ENCODE peak calls at places on chromosomes 2 and 18, in eight cellular contexts. K is stomach, X is tibial artery, L is thoracic aorta, Q is cardiac muscle cell, Z is A673, V is uterus, A is body of pancreas. I is an unnamed sample. For H3K4me1, the result is how much of the 10 kb centered on the place peaks cover.

GRCh38 chr2:33476100-33476792 is at the start of gene RASGRP3:
- DNase-seq in Z (peak), K (peak), V (peak), Q (peak), X (peak), A (peak), L (peak), I (peak)

GRCh38 chr18:48133675-48134251 is 203.3 kb upstream of the SMAD2 start:
- DNase-seq in Z (no peak), V (peak), Q (no peak), X (no peak), K (peak), A (no peak), L (no peak), I (no peak)

GRCh38 chr2:226730487-226730886 is 69.1 kb downstream of the IRS1 start:
- DNase-seq in L (no peak), Q (peak), V (no peak), K (no peak), X (no peak), Z (no peak), A (peak), I (no peak)

GRCh38 chr2:121152861-121153260 is 132.1 kb downstream of the TFCP2L1 start:
- DNase-seq in V (no peak), Q (no peak), Z (no peak), X (no peak), K (no peak), L (no peak), A (no peak), I (no peak)

GRCh38 chr18:48213791-48214190 is 195.4 kb downstream of the ZBTB7C start:
- DNase-seq in A (no peak), Z (no peak), Q (no peak), V (no peak), K (no peak), L (no peak), X (no peak), I (no peak)

GRCh38 chr2:215619022-215619958 is 183.4 kb upstream of the FN1 start:
- DNase-seq in Z (peak), A (no peak), V (no peak), Q (peak), L (no peak), K (no peak), X (no peak), I (no peak)

GRCh38 chr2:20633794-20634259 is 17.1 kb downstream of the HS1BP3 start:
- DNase-seq in Z (no peak), L (no peak), K (peak), Q (no peak), V (no peak), X (no peak), A (peak), I (peak)

GRCh38 chr2:28188436-28188835 is 204.2 kb upstream of the FOSL2 start:
- DNase-seq in Z (no peak), X (no peak), A (no peak), V (no peak), Q (no peak), K (no peak), L (no peak), I (no peak)

GRCh38 chr2:109193807-109194702 is 65.0 kb downstream of the SH3RF3 start:
- DNase-seq in V (no peak), Q (no peak), X (no peak), K (no peak), A (no peak), L (no peak), Z (no peak), I (no peak)

GRCh38 chr18:70036771-70037452 is 89.2 kb upstream of the CD226 start:
- DNase-seq in K (no peak), Z (no peak), X (no peak), V (no peak), L (no peak), Q (no peak), A (no peak), I (no peak)

GRCh38 chr2:217001740-217002139 is 141.9 kb upstream of the TNP1 start:
- DNase-seq in Z (no peak), V (no peak), X (no peak), A (no peak), Q (no peak), L (no peak), K (no peak), I (no peak)

GRCh38 chr2:127097471-127097765 is 9.5 kb downstream of the BIN1 start:
- DNase-seq in Z (no peak), X (no peak), A (no peak), V (no peak), K (no peak), L (no peak), Q (no peak), I (peak)

GRCh38 chr18:58496231-58496630 is 132.7 kb downstream of the ALPK2 start:
- DNase-seq in A (no peak), V (no peak), X (no peak), L (no peak), Z (no peak), K (no peak), Q (no peak), I (no peak)

GRCh38 chr2:200274116-200275075 is 32.1 kb upstream of the SPATS2L start:
- DNase-seq in Z (no peak), L (no peak), A (no peak), X (no peak), V (no peak), K (no peak), Q (no peak), I (no peak)

GRCh38 chr2:237026981-237027711 is 58.5 kb upstream of the COPS8 start:
- DNase-seq in V (peak), L (no peak), K (peak), A (peak), Q (peak), Z (peak), X (peak), I (peak)

GRCh38 chr2:170493698-170494097 is 221.4 kb upstream of the SP5 start:
- DNase-seq in K (no peak), Q (no peak), V (no peak), Z (peak), L (no peak), A (no peak), X (no peak), I (no peak)

GRCh38 chr18:79905389-79905911 is 46.0 kb downstream of the SLC66A2 start:
- DNase-seq in L (no peak), X (peak), A (no peak), Q (no peak), Z (no peak), K (no peak), V (no peak), I (peak)

GRCh38 chr2:200089756-200090109 is 134.4 kb downstream of the MAIP1 start:
- DNase-seq in Z (no peak), X (no peak), A (no peak), K (no peak), Q (no peak), L (no peak), V (no peak), I (no peak)

GRCh38 chr2:214808961-214809750 is at the start of gene BARD1:
- DNase-seq in X (peak), Z (peak), V (peak), K (peak), Q (peak), L (no peak), A (peak), I (peak)

GRCh38 chr18:48893559-48894265 is 57.1 kb downstream of the SMAD7 start:
- DNase-seq in K (peak), A (no peak), Z (no peak), Q (no peak), X (no peak), L (no peak), V (no peak), I (no peak)

GRCh38 chr2:68059769-68060525 is 2.9 kb downstream of the C1D start:
- DNase-seq in A (no peak), X (no peak), Z (no peak), K (no peak), L (no peak), V (no peak), Q (no peak), I (no peak)

GRCh38 chr18:4040391-4041172 is 414.5 kb downstream of the DLGAP1 start:
- DNase-seq in X (no peak), V (no peak), Z (peak), L (no peak), Q (peak), A (no peak), K (no peak), I (no peak)

GRCh38 chr18:27428716-27429475 is 243.8 kb upstream of the CHST9 start:
- DNase-seq in Z (no peak), K (no peak), V (no peak), L (no peak), X (no peak), Q (no peak), A (no peak), I (no peak)

GRCh38 chr18:297936-298335 is 30.1 kb upstream of the THOC1 start:
- DNase-seq in Q (no peak), V (no peak), Z (no peak), L (no peak), X (no peak), A (no peak), K (no peak), I (no peak)

GRCh38 chr18:62663731-62664336 is 51.5 kb upstream of the PHLPP1 start:
- DNase-seq in X (no peak), K (no peak), V (no peak), L (no peak), A (no peak), Z (no peak), Q (no peak), I (no peak)

GRCh38 chr2:13413989-13414388 is 697.3 kb downstream of the TRIB2 start:
- DNase-seq in Q (no peak), Z (peak), K (no peak), L (no peak), X (no peak), V (no peak), A (no peak), I (no peak)

GRCh38 chr2:13227543-13227942 is 510.8 kb downstream of the TRIB2 start:
- DNase-seq in Q (no peak), X (no peak), A (no peak), Z (no peak), L (no peak), K (no peak), V (no peak), I (no peak)

GRCh38 chr18:31835528-31836138 is 75.0 kb upstream of the SLC25A52 start:
- DNase-seq in K (no peak), Z (no peak), X (no peak), Q (no peak), L (no peak), A (peak), V (no peak), I (no peak)

GRCh38 chr2:205702576-205702975 is 20.3 kb downstream of the NRP2 start:
- DNase-seq in V (no peak), K (no peak), A (no peak), Z (no peak), X (no peak), Q (no peak), L (no peak), I (no peak)

GRCh38 chr2:205701509-205701908 is 19.2 kb downstream of the NRP2 start:
- DNase-seq in A (no peak), X (no peak), V (no peak), K (no peak), Q (no peak), L (no peak), Z (no peak), I (no peak)

GRCh38 chr2:205700331-205701132 is 18.2 kb downstream of the NRP2 start:
- DNase-seq in X (no peak), A (no peak), Z (no peak), L (no peak), K (no peak), V (no peak), Q (no peak), I (no peak)

GRCh38 chr2:205698556-205699282 is 16.4 kb downstream of the NRP2 start:
- DNase-seq in Q (no peak), L (no peak), V (no peak), X (no peak), K (no peak), Z (no peak), A (no peak), I (no peak)

GRCh38 chr2:205699554-205700289 is 17.4 kb downstream of the NRP2 start:
- DNase-seq in L (no peak), X (no peak), Z (no peak), A (no peak), Q (no peak), K (no peak), V (no peak), I (no peak)
- H3K4me1 ChIP-seq in L (under half), X (under half), Z (under half), A (under half), Q (under half), K (half or more), V (under half), I (under half)

GRCh38 chr2:157592374-157592773 is 36.3 kb downstream of the ACVR1C start:
- DNase-seq in Q (no peak), X (no peak), K (no peak), Z (no peak), V (no peak), L (no peak), A (no peak), I (no peak)

GRCh38 chr2:157587576-157587975 is 41.1 kb downstream of the ACVR1C start:
- DNase-seq in K (no peak), L (no peak), A (no peak), Z (no peak), Q (peak), X (no peak), V (no peak), I (no peak)

GRCh38 chr2:157596992-157597681 is 31.5 kb downstream of the ACVR1C start:
- DNase-seq in Q (peak), A (peak), K (peak), L (no peak), Z (peak), V (no peak), X (no peak), I (peak)

GRCh38 chr2:157593411-157593810 is 35.3 kb downstream of the ACVR1C start:
- DNase-seq in K (no peak), L (no peak), A (no peak), Q (no peak), Z (no peak), V (no peak), X (no peak), I (no peak)

DNA sequence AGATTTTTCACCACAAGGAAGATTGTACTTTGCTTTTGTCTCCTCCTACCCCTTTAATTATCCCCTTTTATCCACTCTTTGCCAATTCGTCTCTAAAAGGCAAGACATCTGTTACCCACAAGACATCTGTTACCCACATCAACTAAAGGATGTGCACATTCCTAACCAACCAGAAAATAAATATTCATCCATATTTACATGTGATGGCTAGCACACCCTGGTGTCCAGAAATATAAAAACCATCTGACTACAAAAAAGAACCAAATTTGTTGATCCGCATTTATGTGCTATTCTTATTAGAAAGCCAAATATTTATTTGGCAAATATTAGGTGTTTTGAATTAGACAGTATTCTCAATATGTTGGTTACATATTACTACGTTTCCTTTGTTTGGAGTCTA is 35.7 kb downstream of the ACVR1C start:
- DNase-seq in K (no peak), A (no peak), L (no peak), V (no peak), Z (peak), Q (no peak), X (no peak), I (no peak)
- H3K27ac ChIP-seq in K (no peak), A (no peak), L (no peak), V (no peak), Z (no peak), Q (no peak), X (no peak), I (no peak)

DNA sequence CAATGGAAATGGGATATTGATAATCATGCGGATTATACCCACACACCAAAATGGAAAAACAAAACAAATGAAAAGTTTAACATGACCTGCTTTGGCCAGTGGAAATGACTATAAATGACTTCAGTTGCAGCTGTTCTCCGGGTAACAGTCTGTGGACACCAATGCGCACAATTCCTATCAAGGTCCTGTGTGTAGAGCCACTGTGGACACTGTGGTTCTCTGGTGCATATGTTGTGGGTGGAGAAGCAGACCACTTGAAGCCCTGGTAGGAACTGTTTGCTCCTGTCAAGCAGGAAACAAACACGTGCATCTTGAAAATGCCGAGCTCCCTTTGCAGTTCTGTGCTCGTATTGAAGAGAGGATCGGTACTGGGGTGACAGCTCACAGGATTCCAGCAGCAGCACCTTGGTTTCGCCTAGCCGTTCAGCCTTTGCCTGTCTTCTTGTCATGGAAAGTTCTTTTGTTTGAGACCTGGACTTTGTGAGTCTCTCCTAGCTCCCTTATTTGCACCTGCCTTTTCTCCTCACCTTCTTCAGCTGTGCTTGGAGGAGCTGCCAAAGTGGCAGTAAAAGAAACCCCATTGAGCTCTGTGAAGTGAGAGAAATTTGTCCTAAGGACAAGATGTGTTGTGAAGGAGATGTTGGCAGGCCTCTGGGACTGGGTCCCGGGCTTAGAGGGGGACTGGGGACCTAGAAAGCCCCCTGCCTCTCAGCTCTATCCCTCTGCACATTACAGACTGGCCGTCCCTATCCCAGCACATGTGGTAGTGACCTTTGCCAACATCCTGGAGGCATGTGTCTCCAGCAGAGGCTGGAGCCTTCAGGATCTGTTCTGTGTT is 33.0 kb downstream of the NCK2 start:
- DNase-seq in V (no peak), X (no peak), A (no peak), Z (no peak), K (no peak), Q (no peak), L (no peak), I (no peak)
- H3K4me1 ChIP-seq in V (under half), X (under half), A (half or more), Z (under half), K (half or more), Q (under half), L (under half), I (under half)

GRCh38 chr2:85589166-85589565 is 4.9 kb downstream of the VAMP5 start:
- DNase-seq in V (no peak), K (no peak), A (no peak), Z (no peak), Q (no peak), L (no peak), X (peak), I (peak)
- H3K27ac ChIP-seq in V (peak), K (peak), A (peak), Z (no peak), Q (no peak), L (peak), X (peak), I (peak)

DNA sequence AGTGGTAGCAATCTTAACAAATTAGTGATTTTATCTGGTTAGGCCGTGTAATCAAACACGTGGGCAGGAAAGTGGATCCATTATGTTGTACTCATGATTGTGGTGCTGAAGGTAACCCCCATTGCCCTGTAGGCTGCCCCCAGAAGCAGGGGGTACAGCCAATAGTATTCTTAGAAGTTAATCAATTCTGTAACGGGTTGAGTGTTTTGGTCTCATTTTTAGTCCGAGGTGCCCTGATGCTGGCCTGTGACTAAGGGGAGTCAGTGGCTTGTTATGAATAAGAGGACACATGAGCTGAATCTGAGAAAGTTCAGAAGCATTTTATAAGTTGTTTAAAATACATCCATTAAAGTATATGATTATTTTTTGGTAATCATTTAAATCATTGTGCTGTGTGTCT is 8.6 kb downstream of the EPAS1 start:
- DNase-seq in Z (no peak), L (no peak), K (no peak), X (no peak), V (no peak), A (no peak), Q (no peak), I (no peak)
- H3K4me1 ChIP-seq in Z (under half), L (half or more), K (half or more), X (under half), V (under half), A (half or more), Q (under half), I (under half)

DNA sequence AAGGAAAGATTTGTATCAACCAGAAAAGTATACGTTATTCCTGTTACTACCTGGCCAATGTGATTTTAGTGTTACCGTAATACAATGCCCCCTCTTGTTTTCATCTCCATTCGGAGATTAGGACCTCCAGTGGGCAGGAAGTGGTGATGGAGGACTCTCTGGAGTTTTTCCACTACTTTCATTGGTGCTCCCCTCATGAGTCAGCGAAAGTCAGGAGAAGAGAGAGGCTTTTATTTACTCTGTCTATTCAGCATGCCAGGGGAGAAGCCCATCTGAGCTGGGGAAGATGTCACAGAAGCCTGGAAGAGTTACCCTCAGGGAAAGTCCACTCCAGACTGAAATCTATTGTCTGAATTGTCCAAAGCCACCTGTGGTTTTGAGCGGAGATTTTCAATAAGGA is 88.2 kb upstream of the THUMPD2 start:
- DNase-seq in L (no peak), V (no peak), Z (no peak), Q (no peak), K (no peak), X (no peak), A (no peak), I (no peak)
- H3K27ac ChIP-seq in L (no peak), V (no peak), Z (no peak), Q (no peak), K (no peak), X (no peak), A (no peak), I (no peak)

I was measured in right cardiac atrium.